ENCODE peak calls at places on chromosomes 16 and 17, in ten cellular contexts. N is Daoy, T is cerebellar nuclear complex, H is cerebellum, L is RWPE1, I is BE2C, M is fibroblast of gingiva, A is NCI-H1092 treated with DMSO at 0.1 percent for 48 hours, X is left lung, O is GM03348. P is an unnamed sample.

GRCh38 chr16:12398029-12398735 is 405.5 kb downstream of the CPPED1 start:
- DNase-seq in N (no peak), T (no peak), H (no peak), L (no peak), I (no peak), M (no peak), A (no peak), X (no peak), O (no peak), P (peak; percentile 43)

GRCh38 chr16:3171855-3172593 is 16.0 kb upstream of the OR1F1 start:
- DNase-seq in N (peak; percentile 93), T (no peak), H (no peak), L (no peak), I (peak; percentile 87), M (peak; percentile 69), A (no peak), X (no peak), O (no peak), P (no peak)

GRCh38 chr16:54194008-54194731 is 92.4 kb downstream of the IRX3 start:
- DNase-seq in N (peak; percentile 46), T (no peak), H (peak; percentile 23), L (no peak), I (peak; percentile 61), M (peak; percentile 69), A (peak; percentile 90), X (peak; percentile 70), O (peak; percentile 83), P (no peak)

GRCh38 chr16:68760671-68761275 is 23.7 kb downstream of the CDH1 start:
- DNase-seq in N (peak; percentile 83), T (no peak), H (no peak), L (peak; percentile 87), I (no peak), M (no peak), A (no peak), X (no peak), O (peak; percentile 40), P (no peak)

GRCh38 chr16:13165024-13165423 is 263.6 kb downstream of the SHISA9 start:
- DNase-seq in N (no peak), T (no peak), H (no peak), L (no peak), I (no peak), M (no peak), A (no peak), X (no peak), O (no peak), P (no peak)

GRCh38 chr16:2039286-2040030 is 8.2 kb downstream of the NTHL1 start:
- DNase-seq in N (peak; percentile 70), T (no peak), H (no peak), L (no peak), I (peak; percentile 68), M (peak; percentile 83), A (peak; percentile 24), X (peak; percentile 79), O (peak; percentile 77), P (peak; percentile 88)

GRCh38 chr17:1577186-1577585 is 14.6 kb upstream of the PITPNA start:
- DNase-seq in N (peak; percentile 96), T (no peak), H (peak; percentile 41), L (peak; percentile 72), I (no peak), M (peak; percentile 99), A (no peak), X (peak; percentile 95), O (peak; percentile 97), P (no peak)

GRCh38 chr17:41518789-41519449 is at the start of gene KRT15:
- DNase-seq in N (peak; percentile 59), T (no peak), H (peak; percentile 37), L (peak; percentile 80), I (no peak), M (no peak), A (peak; percentile 23), X (no peak), O (no peak), P (peak; percentile 92)

GRCh38 chr16:66977341-66978113 is 10.9 kb upstream of the CES4A start:
- DNase-seq in N (peak; percentile 81), T (no peak), H (peak; percentile 78), L (peak; percentile 87), I (peak; percentile 92), M (peak; percentile 66), A (peak; percentile 76), X (peak; percentile 88), O (peak; percentile 94), P (peak; percentile 81)

GRCh38 chr17:20026960-20027359 is 17.8 kb downstream of the SPECC1 start:
- DNase-seq in N (no peak), T (no peak), H (no peak), L (no peak), I (no peak), M (peak; percentile 53), A (no peak), X (no peak), O (no peak), P (no peak)

GRCh38 chr17:67246648-67247415 is 1.8 kb upstream of the HELZ start:
- DNase-seq in N (peak; percentile 82), T (no peak), H (no peak), L (peak; percentile 90), I (no peak), M (no peak), A (no peak), X (peak; percentile 83), O (no peak), P (peak; percentile 35)